ENCODE peak calls at places on chromosomes 13 and 19, in ten cellular contexts. One of them, this sample, is unnamed.

GRCh38 chr19:6586056-6586455 is 4.9 kb downstream of the CD70 start:
- DNase-seq in NCI-H1048: no peak
- DNase-seq in aorta: no peak
- DNase-seq in LHCN-M2: no peak
- DNase-seq in stimulated activated CD8-positive, alpha-beta memory T cell treated with anti-CD3 and anti-CD28 coated beads, Interleukin-4, amount 100 ng/mL, for 1 hour: no peak
- DNase-seq in T-helper 1 cell: no peak
- DNase-seq in smooth muscle cell of the brain vasculature: no peak
- DNase-seq in lung: no peak
- DNase-seq in activated gamma-delta T cell: no peak
- DNase-seq in stimulated activated CD4-positive, alpha-beta T cell treated with anti-CD3 and anti-CD28 coated beads, TNF-alpha, amount 100 ng/mL, for 24 hours: no peak
- DNase-seq in this sample: no peak

GRCh38 chr19:29965529-29965928 is 23.5 kb downstream of the URI1 start:
- DNase-seq in NCI-H1048: no peak
- DNase-seq in aorta: no peak
- DNase-seq in LHCN-M2: peak
- DNase-seq in stimulated activated CD8-positive, alpha-beta memory T cell treated with anti-CD3 and anti-CD28 coated beads, Interleukin-4, amount 100 ng/mL, for 1 hour: no peak
- DNase-seq in T-helper 1 cell: no peak
- DNase-seq in smooth muscle cell of the brain vasculature: no peak
- DNase-seq in lung: no peak
- DNase-seq in activated gamma-delta T cell: no peak
- DNase-seq in stimulated activated CD4-positive, alpha-beta T cell treated with anti-CD3 and anti-CD28 coated beads, TNF-alpha, amount 100 ng/mL, for 24 hours: no peak
- DNase-seq in this sample: no peak

GRCh38 chr13:29849731-29850212 is 645 bp downstream of the UBL3 start:
- DNase-seq in NCI-H1048: no peak
- DNase-seq in aorta: peak
- DNase-seq in LHCN-M2: peak
- DNase-seq in stimulated activated CD8-positive, alpha-beta memory T cell treated with anti-CD3 and anti-CD28 coated beads, Interleukin-4, amount 100 ng/mL, for 1 hour: peak
- DNase-seq in T-helper 1 cell: peak
- DNase-seq in smooth muscle cell of the brain vasculature: no peak
- DNase-seq in lung: peak
- DNase-seq in activated gamma-delta T cell: peak
- DNase-seq in stimulated activated CD4-positive, alpha-beta T cell treated with anti-CD3 and anti-CD28 coated beads, TNF-alpha, amount 100 ng/mL, for 24 hours: peak
- DNase-seq in this sample: peak

GRCh38 chr13:73275163-73275562 is 216.4 kb downstream of the KLF5 start:
- DNase-seq in NCI-H1048: no peak
- DNase-seq in aorta: no peak
- DNase-seq in LHCN-M2: peak
- DNase-seq in stimulated activated CD8-positive, alpha-beta memory T cell treated with anti-CD3 and anti-CD28 coated beads, Interleukin-4, amount 100 ng/mL, for 1 hour: no peak
- DNase-seq in T-helper 1 cell: no peak
- DNase-seq in smooth muscle cell of the brain vasculature: no peak
- DNase-seq in lung: no peak
- DNase-seq in activated gamma-delta T cell: no peak
- DNase-seq in stimulated activated CD4-positive, alpha-beta T cell treated with anti-CD3 and anti-CD28 coated beads, TNF-alpha, amount 100 ng/mL, for 24 hours: no peak
- DNase-seq in this sample: no peak

GRCh38 chr19:50204811-50205675 is 1.6 kb downstream of the MYH14 start:
- DNase-seq in NCI-H1048: peak
- DNase-seq in aorta: no peak
- DNase-seq in LHCN-M2: no peak
- DNase-seq in stimulated activated CD8-positive, alpha-beta memory T cell treated with anti-CD3 and anti-CD28 coated beads, Interleukin-4, amount 100 ng/mL, for 1 hour: no peak
- DNase-seq in T-helper 1 cell: no peak
- DNase-seq in smooth muscle cell of the brain vasculature: no peak
- DNase-seq in lung: peak
- DNase-seq in activated gamma-delta T cell: no peak
- DNase-seq in stimulated activated CD4-positive, alpha-beta T cell treated with anti-CD3 and anti-CD28 coated beads, TNF-alpha, amount 100 ng/mL, for 24 hours: no peak
- DNase-seq in this sample: no peak

GRCh38 chr13:26965976-26966375 is 205.4 kb upstream of the GPR12 start:
- DNase-seq in NCI-H1048: no peak
- DNase-seq in aorta: no peak
- DNase-seq in LHCN-M2: peak
- DNase-seq in stimulated activated CD8-positive, alpha-beta memory T cell treated with anti-CD3 and anti-CD28 coated beads, Interleukin-4, amount 100 ng/mL, for 1 hour: no peak
- DNase-seq in T-helper 1 cell: no peak
- DNase-seq in smooth muscle cell of the brain vasculature: no peak
- DNase-seq in lung: no peak
- DNase-seq in activated gamma-delta T cell: no peak
- DNase-seq in stimulated activated CD4-positive, alpha-beta T cell treated with anti-CD3 and anti-CD28 coated beads, TNF-alpha, amount 100 ng/mL, for 24 hours: no peak
- DNase-seq in this sample: no peak

GRCh38 chr19:5718579-5719273 is 1.2 kb downstream of the LONP1 start:
- DNase-seq in NCI-H1048: no peak
- DNase-seq in aorta: no peak
- DNase-seq in LHCN-M2: peak
- DNase-seq in stimulated activated CD8-positive, alpha-beta memory T cell treated with anti-CD3 and anti-CD28 coated beads, Interleukin-4, amount 100 ng/mL, for 1 hour: no peak
- DNase-seq in T-helper 1 cell: no peak
- DNase-seq in smooth muscle cell of the brain vasculature: no peak
- DNase-seq in lung: no peak
- DNase-seq in activated gamma-delta T cell: no peak
- DNase-seq in stimulated activated CD4-positive, alpha-beta T cell treated with anti-CD3 and anti-CD28 coated beads, TNF-alpha, amount 100 ng/mL, for 24 hours: peak
- DNase-seq in this sample: peak

GRCh38 chr13:98350746-98351330 is 173.8 kb upstream of the RNF113B start:
- DNase-seq in NCI-H1048: no peak
- DNase-seq in aorta: no peak
- DNase-seq in LHCN-M2: no peak
- DNase-seq in stimulated activated CD8-positive, alpha-beta memory T cell treated with anti-CD3 and anti-CD28 coated beads, Interleukin-4, amount 100 ng/mL, for 1 hour: no peak
- DNase-seq in T-helper 1 cell: no peak
- DNase-seq in smooth muscle cell of the brain vasculature: no peak
- DNase-seq in lung: no peak
- DNase-seq in activated gamma-delta T cell: no peak
- DNase-seq in stimulated activated CD4-positive, alpha-beta T cell treated with anti-CD3 and anti-CD28 coated beads, TNF-alpha, amount 100 ng/mL, for 24 hours: no peak
- DNase-seq in this sample: no peak

This sample was measured in HL-60.